ENCODE peak calls at places on chromosomes 1 and 21, in nine cellular contexts. V is activated T-helper 1 cell treated with anti-CD3 and anti-CD28 coated beads, Interleukin-2, amount 50 U/mL, for 16 hours; W is M059J; M is hepatocyte; A is left cardiac atrium; R is activated naive CD4-positive, alpha-beta T cell treated with anti-CD3 and anti-CD28 coated beads for 36 hours; T is NB4; E is CD8-positive, alpha-beta T cell; Q is NCI-H748 treated with DMSO at 0.1 percent for 48 hours. B is an unnamed sample.
A peak's percentile ranks its signal among the peaks of the same experiment; 100 is the strongest.

GRCh38 chr1:9755441-9755995 is 68.2 kb downstream of the CLSTN1 start:
- DNase-seq in V (no peak), W (peak; percentile 82), M (no peak), A (no peak), R (no peak), T (no peak), E (no peak), Q (no peak), B (no peak)

GRCh38 chr21:42143111-42143510 is 72.0 kb downstream of the UMODL1 start:
- DNase-seq in V (no peak), W (no peak), M (no peak), A (no peak), R (no peak), T (no peak), E (no peak), Q (no peak), B (no peak)

GRCh38 chr1:41650176-41650519 is 165.7 kb upstream of the EDN2 start:
- DNase-seq in V (no peak), W (no peak), M (no peak), A (peak; percentile 59), R (peak; percentile 79), T (peak; percentile 56), E (no peak), Q (no peak), B (no peak)

GRCh38 chr1:208194944-208195343 is 49.2 kb downstream of the PLXNA2 start:
- DNase-seq in V (no peak), W (no peak), M (no peak), A (no peak), R (no peak), T (no peak), E (no peak), Q (no peak), B (no peak)

GRCh38 chr1:243956448-243956847 is 94.6 kb upstream of the ZBTB18 start:
- DNase-seq in V (no peak), W (peak; percentile 24), M (no peak), A (no peak), R (no peak), T (no peak), E (no peak), Q (no peak), B (no peak)

GRCh38 chr1:163063131-163064059 is 5.8 kb upstream of the RGS4 start:
- DNase-seq in V (no peak), W (no peak), M (no peak), A (no peak), R (no peak), T (no peak), E (no peak), Q (no peak), B (no peak)

GRCh38 chr1:12473596-12474329 is 144.2 kb downstream of the DHRS3 start:
- DNase-seq in V (no peak), W (no peak), M (no peak), A (peak; percentile 54), R (no peak), T (no peak), E (no peak), Q (no peak), B (no peak)

GRCh38 chr1:37151789-37152188 is 117.5 kb upstream of the GRIK3 start:
- DNase-seq in V (no peak), W (no peak), M (no peak), A (no peak), R (no peak), T (no peak), E (no peak), Q (no peak), B (no peak)

GRCh38 chr21:22120616-22121266 is 1122.5 kb downstream of the NCAM2 start:
- DNase-seq in V (no peak), W (peak; percentile 21), M (peak; percentile 9), A (no peak), R (no peak), T (peak; percentile 30), E (no peak), Q (no peak), B (no peak)

GRCh38 chr1:33388989-33389771 is 41.7 kb downstream of the PHC2 start:
- DNase-seq in V (no peak), W (peak; percentile 60), M (no peak), A (peak; percentile 58), R (no peak), T (no peak), E (no peak), Q (no peak), B (no peak)

GRCh38 chr1:156642265-156643185 is 608 bp downstream of the BCAN start:
- DNase-seq in V (no peak), W (no peak), M (no peak), A (no peak), R (no peak), T (no peak), E (peak; percentile 16), Q (no peak), B (no peak)